ENCODE peak calls at places on chromosome 1, in four cellular contexts. H is LoVo, Z is prostate gland, D is breast epithelium. Y is an unnamed sample.
A peak's percentile ranks its signal among the peaks of the same experiment; 100 is the strongest.

GRCh38 chr1:166489670-166490436 is 323.1 kb upstream of the FAM78B start:
- DNase-seq in H (peak; percentile 76), Z (no peak), D (no peak), Y (peak; percentile 61)

GRCh38 chr1:75632350-75632949 is 21.5 kb upstream of the SLC44A5 start:
- DNase-seq in H (peak; percentile 37), Z (no peak), D (no peak), Y (no peak)

GRCh38 chr1:176557543-176558258 is 94.7 kb downstream of the PAPPA2 start:
- DNase-seq in H (no peak), Z (no peak), D (no peak), Y (no peak)

GRCh38 chr1:202844259-202844658 is 33.5 kb downstream of the PCAT6 start:
- DNase-seq in H (no peak), Z (no peak), D (no peak), Y (no peak)

GRCh38 chr1:115215703-115216521 is 122.1 kb downstream of the NGF start:
- DNase-seq in H (no peak), Z (no peak), D (no peak), Y (no peak)

GRCh38 chr1:37753473-37754321 is 11.2 kb downstream of the EPHA10 start:
- DNase-seq in H (no peak), Z (no peak), D (no peak), Y (no peak)

GRCh38 chr1:216500273-216500967 is 77.2 kb upstream of the USH2A start:
- DNase-seq in H (no peak), Z (no peak), D (no peak), Y (no peak)

GRCh38 chr1:86713477-86713876 is 9.1 kb downstream of the SH3GLB1 start:
- DNase-seq in H (no peak), Z (no peak), D (no peak), Y (no peak)

GRCh38 chr1:20470174-20470573 is 15.8 kb downstream of the CAMK2N1 start:
- DNase-seq in H (no peak), Z (no peak), D (no peak), Y (no peak)

GRCh38 chr1:155900161-155900560 is 11.0 kb downstream of the RIT1 start:
- DNase-seq in H (no peak), Z (no peak), D (no peak), Y (no peak)

GRCh38 chr1:234980224-234980656 is 148.4 kb downstream of the TOMM20 start:
- DNase-seq in H (no peak), Z (no peak), D (no peak), Y (no peak)

GRCh38 chr1:225461533-225462428 is 33.9 kb upstream of the LBR start:
- DNase-seq in H (no peak), Z (no peak), D (no peak), Y (no peak)

GRCh38 chr1:93750946-93751345 is 69.3 kb upstream of the BCAR3 start:
- DNase-seq in H (no peak), Z (no peak), D (no peak), Y (no peak)

GRCh38 chr1:184276416-184276815 is 110.4 kb upstream of the C1orf21 start:
- DNase-seq in H (no peak), Z (no peak), D (no peak), Y (no peak)

GRCh38 chr1:113759341-113760101 is at the start of gene PHTF1:
- DNase-seq in H (peak; percentile 74), Z (peak; percentile 43), D (peak; percentile 26), Y (peak; percentile 97)

GRCh38 chr1:22131875-22132486 is 10.9 kb downstream of the WNT4 start:
- DNase-seq in H (peak; percentile 19), Z (peak; percentile 40), D (no peak), Y (no peak)

GRCh38 chr1:108668777-108669176 is 7.9 kb upstream of the HENMT1 start:
- DNase-seq in H (no peak), Z (no peak), D (no peak), Y (no peak)

GRCh38 chr1:180933141-180933540 is 20.4 kb downstream of the KIAA1614 start:
- DNase-seq in H (no peak), Z (no peak), D (no peak), Y (no peak)

GRCh38 chr1:228767636-228768344 is 32.5 kb downstream of the RHOU start:
- DNase-seq in H (no peak), Z (no peak), D (no peak), Y (no peak)

GRCh38 chr1:50493710-50494109 is 70.5 kb upstream of the DMRTA2 start:
- DNase-seq in H (no peak), Z (peak; percentile 35), D (no peak), Y (no peak)

GRCh38 chr1:216119600-216119999 is 303.6 kb downstream of the USH2A start:
- DNase-seq in H (peak; percentile 16), Z (no peak), D (no peak), Y (no peak)

GRCh38 chr1:28815533-28815932 is 3.6 kb downstream of the OPRD1 start:
- DNase-seq in H (no peak), Z (no peak), D (no peak), Y (no peak)

GRCh38 chr1:32605711-32606424 is 44.5 kb downstream of the ZBTB8OS start:
- DNase-seq in H (no peak), Z (no peak), D (no peak), Y (peak; percentile 74)

GRCh38 chr1:203612932-203613682 is 13.5 kb upstream of the ATP2B4 start:
- DNase-seq in H (no peak), Z (no peak), D (no peak), Y (no peak)

GRCh38 chr1:113874017-113874879 is 2.7 kb upstream of the PTPN22 start:
- DNase-seq in H (peak; percentile 55), Z (no peak), D (no peak), Y (no peak)

GRCh38 chr1:193584840-193585239 is 398.4 kb upstream of the B3GALT2 start:
- DNase-seq in H (peak; percentile 32), Z (no peak), D (no peak), Y (no peak)

GRCh38 chr1:5765997-5766913 is 226.0 kb downstream of the NPHP4 start:
- DNase-seq in H (no peak), Z (no peak), D (no peak), Y (no peak)

GRCh38 chr1:57013522-57013921 is 47.7 kb upstream of the C8B start:
- DNase-seq in H (no peak), Z (no peak), D (no peak), Y (no peak)

GRCh38 chr1:82517586-82517985 is 716.9 kb downstream of the ADGRL2 start:
- DNase-seq in H (no peak), Z (no peak), D (peak; percentile 17), Y (no peak)

GRCh38 chr1:108079550-108079949 is 114.6 kb upstream of the VAV3 start:
- DNase-seq in H (no peak), Z (no peak), D (no peak), Y (no peak)

Y was measured in left lung.